ENCODE peak calls at places on chromosome 6, in seven cellular contexts. H, X, Z, F, Q, C and E are unnamed samples.
A peak's percentile ranks its signal among the peaks of the same experiment; 100 is the strongest.

GRCh38 chr6:41531591-41532582 is 14.3 kb upstream of the FOXP4 start:
- DNase-seq in H (peak; percentile 49), Z (no peak), Q (peak; percentile 88), C (peak; percentile 88), X (no peak), F (no peak), E (peak; percentile 59)

GRCh38 chr6:91149914-91150674 is 563.2 kb upstream of the MAP3K7 start:
- DNase-seq in X (no peak), C (no peak), Z (no peak), F (no peak), Q (no peak), H (no peak), E (no peak)

GRCh38 chr6:40302856-40303449 is 284.2 kb downstream of the LRFN2 start:
- DNase-seq in Q (no peak), H (no peak), Z (no peak), C (no peak), F (no peak), X (no peak), E (no peak)

GRCh38 chr6:12570461-12571030 is 146.0 kb upstream of the PHACTR1 start:
- DNase-seq in F (no peak), X (peak; percentile 68), Q (peak; percentile 65), Z (no peak), H (no peak), C (peak; percentile 73), E (no peak)

GRCh38 chr6:14596410-14596809 is 478.8 kb downstream of the CD83 start:
- DNase-seq in F (no peak), H (no peak), Z (no peak), Q (peak; percentile 9), X (peak; percentile 58), C (peak; percentile 24), E (peak; percentile 17)

GRCh38 chr6:29491574-29491973 is 3.8 kb upstream of the MAS1L start:
- DNase-seq in F (no peak), C (no peak), Z (no peak), X (no peak), H (no peak), Q (no peak), E (no peak)

GRCh38 chr6:29345380-29345779 is 23.3 kb downstream of the OR5V1 start:
- DNase-seq in Z (no peak), H (no peak), X (no peak), F (no peak), C (no peak), Q (no peak), E (no peak)

GRCh38 chr6:105991561-105992314 is 94.4 kb upstream of the PRDM1 start:
- DNase-seq in H (peak; percentile 22), X (peak; percentile 39), C (no peak), Q (no peak), Z (no peak), F (peak; percentile 66), E (peak; percentile 46)

GRCh38 chr6:5967594-5967993 is 39.1 kb downstream of the NRN1 start:
- DNase-seq in C (no peak), F (no peak), Z (no peak), X (peak; percentile 20), H (no peak), Q (no peak), E (no peak)

GRCh38 chr6:10460096-10460495 is 45.2 kb upstream of the TFAP2A start:
- DNase-seq in X (no peak), C (no peak), Q (no peak), H (no peak), Z (no peak), F (no peak), E (no peak)

GRCh38 chr6:53306819-53307347 is 41.9 kb downstream of the ELOVL5 start:
- DNase-seq in C (no peak), F (no peak), Z (no peak), X (peak; percentile 90), Q (no peak), H (no peak), E (no peak)

GRCh38 chr6:138292482-138292881 is 74.2 kb upstream of the PBOV1 start:
- DNase-seq in C (no peak), F (no peak), Z (no peak), H (no peak), Q (no peak), X (no peak), E (no peak)

GRCh38 chr6:78781001-78781400 is 86.3 kb upstream of the IRAK1BP1 start:
- DNase-seq in Z (no peak), F (no peak), C (no peak), H (no peak), Q (no peak), X (peak; percentile 60), E (no peak)

GRCh38 chr6:83474309-83474708 is 38.0 kb upstream of the PRSS35 start:
- DNase-seq in Q (no peak), H (no peak), C (peak; percentile 10), F (peak; percentile 9), X (no peak), Z (no peak), E (no peak)

GRCh38 chr6:68343901-68344300 is 291.2 kb upstream of the ADGRB3 start:
- DNase-seq in C (no peak), H (no peak), Z (no peak), X (peak; percentile 58), Q (no peak), F (peak; percentile 69), E (peak; percentile 31)

GRCh38 chr6:142367501-142368018 is 65.8 kb downstream of the ADGRG6 start:
- DNase-seq in C (peak; percentile 63), H (no peak), F (no peak), X (no peak), Z (no peak), Q (no peak), E (no peak)

GRCh38 chr6:53369876-53370515 is 21.2 kb upstream of the ELOVL5 start:
- DNase-seq in F (no peak), X (no peak), Q (no peak), H (no peak), Z (no peak), C (no peak), E (no peak)

GRCh38 chr6:23175391-23175790 is 606.0 kb downstream of the HDGFL1 start:
- DNase-seq in Q (no peak), Z (no peak), H (no peak), C (peak; percentile 65), F (no peak), X (peak; percentile 54), E (no peak)